ENCODE peak calls at places on chromosomes 6 and 20, in six cellular contexts. One of them, this sample, is unnamed.
A peak's percentile ranks its signal among the peaks of the same experiment; 100 is the strongest.

GRCh38 chr6:14661188-14661587 is 543.6 kb downstream of the CD83 start:
- DNase-seq in A549: no peak
- DNase-seq in sigmoid colon: no peak
- DNase-seq in AG10803: no peak
- DNase-seq in fibroblast of lung: peak; percentile 34
- DNase-seq in tibial nerve: no peak
- DNase-seq in this sample: no peak

GRCh38 chr6:140153703-140154102 is 779.3 kb upstream of the CITED2 start:
- DNase-seq in A549: no peak
- DNase-seq in sigmoid colon: no peak
- DNase-seq in AG10803: no peak
- DNase-seq in fibroblast of lung: peak; percentile 16
- DNase-seq in tibial nerve: no peak
- DNase-seq in this sample: no peak

GRCh38 chr6:158222066-158222465 is 53.9 kb downstream of the GTF2H5 start:
- DNase-seq in A549: no peak
- DNase-seq in sigmoid colon: no peak
- DNase-seq in AG10803: no peak
- DNase-seq in fibroblast of lung: no peak
- DNase-seq in tibial nerve: no peak
- DNase-seq in this sample: no peak

GRCh38 chr6:7636151-7636550 is 46.2 kb downstream of the SNRNP48 start:
- DNase-seq in A549: no peak
- DNase-seq in sigmoid colon: no peak
- DNase-seq in AG10803: no peak
- DNase-seq in fibroblast of lung: no peak
- DNase-seq in tibial nerve: no peak
- DNase-seq in this sample: no peak

GRCh38 chr6:64505312-64505711 is 869.7 kb downstream of the PHF3 start:
- DNase-seq in A549: no peak
- DNase-seq in sigmoid colon: no peak
- DNase-seq in AG10803: no peak
- DNase-seq in fibroblast of lung: peak; percentile 8
- DNase-seq in tibial nerve: no peak
- DNase-seq in this sample: no peak

GRCh38 chr6:142885182-142885867 is 59.7 kb downstream of the HIVEP2 start:
- DNase-seq in A549: peak; percentile 41
- DNase-seq in sigmoid colon: no peak
- DNase-seq in AG10803: peak; percentile 93
- DNase-seq in fibroblast of lung: peak; percentile 97
- DNase-seq in tibial nerve: no peak
- DNase-seq in this sample: peak; percentile 32

GRCh38 chr6:139778688-139779087 is 404.2 kb upstream of the CITED2 start:
- DNase-seq in A549: no peak
- DNase-seq in sigmoid colon: no peak
- DNase-seq in AG10803: peak; percentile 40
- DNase-seq in fibroblast of lung: peak; percentile 20
- DNase-seq in tibial nerve: no peak
- DNase-seq in this sample: no peak

GRCh38 chr20:14889503-14890125 is 552.2 kb upstream of the FLRT3 start:
- DNase-seq in A549: no peak
- DNase-seq in sigmoid colon: no peak
- DNase-seq in AG10803: no peak
- DNase-seq in fibroblast of lung: no peak
- DNase-seq in tibial nerve: no peak
- DNase-seq in this sample: no peak

GRCh38 chr6:145688493-145688905 is 46.8 kb downstream of the EPM2A start:
- DNase-seq in A549: no peak
- DNase-seq in sigmoid colon: no peak
- DNase-seq in AG10803: no peak
- DNase-seq in fibroblast of lung: peak; percentile 88
- DNase-seq in tibial nerve: no peak
- DNase-seq in this sample: peak; percentile 16

GRCh38 chr6:170122676-170123075 is 168.2 kb downstream of the DLL1 start:
- DNase-seq in A549: no peak
- DNase-seq in sigmoid colon: peak; percentile 10
- DNase-seq in AG10803: no peak
- DNase-seq in fibroblast of lung: no peak
- DNase-seq in tibial nerve: no peak
- DNase-seq in this sample: no peak

GRCh38 chr6:32146687-32147086 is 5.1 kb downstream of the PRRT1 start:
- DNase-seq in A549: no peak
- DNase-seq in sigmoid colon: no peak
- DNase-seq in AG10803: no peak
- DNase-seq in fibroblast of lung: no peak
- DNase-seq in tibial nerve: no peak
- DNase-seq in this sample: no peak

GRCh38 chr20:61316351-61316750 is 64.3 kb downstream of the CDH4 start:
- DNase-seq in A549: no peak
- DNase-seq in sigmoid colon: no peak
- DNase-seq in AG10803: no peak
- DNase-seq in fibroblast of lung: no peak
- DNase-seq in tibial nerve: no peak
- DNase-seq in this sample: no peak

GRCh38 chr6:86657192-86657591 is 280.1 kb upstream of the HTR1E start:
- DNase-seq in A549: no peak
- DNase-seq in sigmoid colon: no peak
- DNase-seq in AG10803: no peak
- DNase-seq in fibroblast of lung: no peak
- DNase-seq in tibial nerve: no peak
- DNase-seq in this sample: no peak

GRCh38 chr20:6746901-6747609 is 20.4 kb upstream of the BMP2 start:
- DNase-seq in A549: no peak
- DNase-seq in sigmoid colon: no peak
- DNase-seq in AG10803: no peak
- DNase-seq in fibroblast of lung: no peak
- DNase-seq in tibial nerve: no peak
- DNase-seq in this sample: no peak

GRCh38 chr6:109794201-109794926 is 103.3 kb downstream of the FIG4 start:
- DNase-seq in A549: no peak
- DNase-seq in sigmoid colon: no peak
- DNase-seq in AG10803: peak; percentile 79
- DNase-seq in fibroblast of lung: peak; percentile 93
- DNase-seq in tibial nerve: no peak
- DNase-seq in this sample: peak; percentile 16

GRCh38 chr6:63839485-63839884 is 203.9 kb downstream of the PHF3 start:
- DNase-seq in A549: no peak
- DNase-seq in sigmoid colon: no peak
- DNase-seq in AG10803: no peak
- DNase-seq in fibroblast of lung: peak; percentile 55
- DNase-seq in tibial nerve: no peak
- DNase-seq in this sample: no peak

GRCh38 chr6:29628419-29629281 is 4.3 kb downstream of the GABBR1 start:
- DNase-seq in A549: peak; percentile 81
- DNase-seq in sigmoid colon: peak; percentile 92
- DNase-seq in AG10803: peak; percentile 57
- DNase-seq in fibroblast of lung: peak; percentile 69
- DNase-seq in tibial nerve: peak; percentile 52
- DNase-seq in this sample: peak; percentile 40

GRCh38 chr6:127457444-127458064 is 1.6 kb downstream of the KIAA0408 start:
- DNase-seq in A549: no peak
- DNase-seq in sigmoid colon: peak; percentile 64
- DNase-seq in AG10803: peak; percentile 84
- DNase-seq in fibroblast of lung: peak; percentile 92
- DNase-seq in tibial nerve: no peak
- DNase-seq in this sample: no peak

GRCh38 chr6:88629838-88630462 is 333.5 kb downstream of the RNGTT start:
- DNase-seq in A549: no peak
- DNase-seq in sigmoid colon: no peak
- DNase-seq in AG10803: no peak
- DNase-seq in fibroblast of lung: no peak
- DNase-seq in tibial nerve: no peak
- DNase-seq in this sample: no peak

GRCh38 chr6:158633127-158633526 is 11.4 kb downstream of the DYNLT1 start:
- DNase-seq in A549: no peak
- DNase-seq in sigmoid colon: no peak
- DNase-seq in AG10803: no peak
- DNase-seq in fibroblast of lung: no peak
- DNase-seq in tibial nerve: no peak
- DNase-seq in this sample: no peak

GRCh38 chr6:16966821-16967817 is 134.7 kb upstream of the STMND1 start:
- DNase-seq in A549: no peak
- DNase-seq in sigmoid colon: no peak
- DNase-seq in AG10803: no peak
- DNase-seq in fibroblast of lung: no peak
- DNase-seq in tibial nerve: no peak
- DNase-seq in this sample: no peak

GRCh38 chr6:136787726-136788068 is 4.6 kb downstream of the MAP3K5 start:
- DNase-seq in A549: no peak
- DNase-seq in sigmoid colon: no peak
- DNase-seq in AG10803: no peak
- DNase-seq in fibroblast of lung: no peak
- DNase-seq in tibial nerve: no peak
- DNase-seq in this sample: no peak

GRCh38 chr6:149273318-149273717 is 44.2 kb upstream of the TAB2 start:
- DNase-seq in A549: no peak
- DNase-seq in sigmoid colon: peak; percentile 75
- DNase-seq in AG10803: no peak
- DNase-seq in fibroblast of lung: no peak
- DNase-seq in tibial nerve: peak; percentile 19
- DNase-seq in this sample: no peak

GRCh38 chr6:16741112-16742016 is 19.9 kb downstream of the ATXN1 start:
- DNase-seq in A549: no peak
- DNase-seq in sigmoid colon: no peak
- DNase-seq in AG10803: peak; percentile 97
- DNase-seq in fibroblast of lung: peak; percentile 90
- DNase-seq in tibial nerve: no peak
- DNase-seq in this sample: peak; percentile 73

GRCh38 chr20:63703976-63704748 is 3.6 kb downstream of the ARFRP1 start:
- DNase-seq in A549: no peak
- DNase-seq in sigmoid colon: peak; percentile 57
- DNase-seq in AG10803: no peak
- DNase-seq in fibroblast of lung: no peak
- DNase-seq in tibial nerve: no peak
- DNase-seq in this sample: no peak

GRCh38 chr6:36487698-36488097 is 44.9 kb downstream of the KCTD20 start:
- DNase-seq in A549: no peak
- DNase-seq in sigmoid colon: no peak
- DNase-seq in AG10803: peak; percentile 60
- DNase-seq in fibroblast of lung: no peak
- DNase-seq in tibial nerve: no peak
- DNase-seq in this sample: no peak

GRCh38 chr6:74731921-74732320 is 473.9 kb downstream of the COL12A1 start:
- DNase-seq in A549: no peak
- DNase-seq in sigmoid colon: no peak
- DNase-seq in AG10803: peak; percentile 89
- DNase-seq in fibroblast of lung: no peak
- DNase-seq in tibial nerve: no peak
- DNase-seq in this sample: peak; percentile 28

GRCh38 chr6:786946-787763 is 94.2 kb upstream of the EXOC2 start:
- DNase-seq in A549: peak; percentile 18
- DNase-seq in sigmoid colon: no peak
- DNase-seq in AG10803: no peak
- DNase-seq in fibroblast of lung: no peak
- DNase-seq in tibial nerve: no peak
- DNase-seq in this sample: no peak
- TF ChIP-seq CTCF in A549: peak; percentile 53
- TF ChIP-seq CTCF in sigmoid colon: no peak
- TF ChIP-seq CTCF in AG10803: peak; percentile 67
- TF ChIP-seq CTCF in fibroblast of lung: peak; percentile 60
- TF ChIP-seq CTCF in tibial nerve: no peak
- TF ChIP-seq CTCF in this sample: peak; percentile 64

GRCh38 chr20:20184711-20185110 is 132.4 kb downstream of the CFAP61 start:
- DNase-seq in A549: no peak
- DNase-seq in sigmoid colon: no peak
- DNase-seq in AG10803: no peak
- DNase-seq in fibroblast of lung: no peak
- DNase-seq in tibial nerve: no peak
- DNase-seq in this sample: no peak

GRCh38 chr20:20188647-20189046 is 136.3 kb downstream of the CFAP61 start:
- DNase-seq in A549: no peak
- DNase-seq in sigmoid colon: no peak
- DNase-seq in AG10803: no peak
- DNase-seq in fibroblast of lung: no peak
- DNase-seq in tibial nerve: no peak
- DNase-seq in this sample: no peak

GRCh38 chr20:20181322-20181721 is 129.0 kb downstream of the CFAP61 start:
- DNase-seq in A549: no peak
- DNase-seq in sigmoid colon: no peak
- DNase-seq in AG10803: no peak
- DNase-seq in fibroblast of lung: no peak
- DNase-seq in tibial nerve: no peak
- DNase-seq in this sample: no peak

GRCh38 chr20:20184149-20184548 is 131.8 kb downstream of the CFAP61 start:
- DNase-seq in A549: no peak
- DNase-seq in sigmoid colon: no peak
- DNase-seq in AG10803: peak; percentile 0
- DNase-seq in fibroblast of lung: no peak
- DNase-seq in tibial nerve: no peak
- DNase-seq in this sample: no peak
- TF ChIP-seq CTCF in A549: peak; percentile 27
- TF ChIP-seq CTCF in sigmoid colon: no peak
- TF ChIP-seq CTCF in AG10803: peak; percentile 49
- TF ChIP-seq CTCF in fibroblast of lung: peak; percentile 23
- TF ChIP-seq CTCF in tibial nerve: no peak
- TF ChIP-seq CTCF in this sample: peak; percentile 19

DNA sequence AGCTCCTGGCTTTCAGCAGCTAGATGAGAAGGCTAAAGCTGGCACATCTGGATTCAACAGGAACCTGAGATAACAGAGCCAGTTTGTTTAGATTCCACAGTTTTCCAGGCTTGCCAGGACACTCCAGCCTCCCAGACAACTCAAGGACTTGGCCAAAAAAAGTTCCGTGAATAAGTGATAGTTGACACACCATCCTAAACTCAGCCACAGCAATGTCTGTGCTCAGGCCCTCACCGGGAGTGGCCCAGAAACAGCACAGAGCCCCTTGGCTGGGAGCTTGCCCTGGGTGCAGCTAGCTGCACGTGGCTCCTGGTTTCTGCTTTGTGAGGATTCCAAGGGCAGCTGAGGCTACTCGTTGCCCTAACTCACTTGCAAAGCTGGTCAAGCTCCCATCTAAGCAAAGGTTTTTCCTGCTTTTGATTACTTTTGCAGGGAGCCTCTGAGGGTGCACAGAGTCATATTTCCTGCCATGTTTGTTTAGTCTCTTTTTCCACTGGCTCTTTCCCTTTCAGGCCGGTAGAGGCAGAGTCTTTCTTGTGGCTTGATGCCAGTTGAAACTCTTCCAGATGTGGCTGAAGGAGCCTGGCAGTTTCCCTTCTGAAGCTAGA is 118.3 kb upstream of the ECI2 start:
- DNase-seq in A549: peak; percentile 18
- DNase-seq in sigmoid colon: no peak
- DNase-seq in AG10803: peak; percentile 71
- DNase-seq in fibroblast of lung: peak; percentile 82
- DNase-seq in tibial nerve: no peak
- DNase-seq in this sample: peak; percentile 39
- TF ChIP-seq CTCF in A549: no peak
- TF ChIP-seq CTCF in sigmoid colon: no peak
- TF ChIP-seq CTCF in AG10803: peak; percentile 64
- TF ChIP-seq CTCF in fibroblast of lung: peak; percentile 80
- TF ChIP-seq CTCF in tibial nerve: no peak
- TF ChIP-seq CTCF in this sample: peak; percentile 62

DNA sequence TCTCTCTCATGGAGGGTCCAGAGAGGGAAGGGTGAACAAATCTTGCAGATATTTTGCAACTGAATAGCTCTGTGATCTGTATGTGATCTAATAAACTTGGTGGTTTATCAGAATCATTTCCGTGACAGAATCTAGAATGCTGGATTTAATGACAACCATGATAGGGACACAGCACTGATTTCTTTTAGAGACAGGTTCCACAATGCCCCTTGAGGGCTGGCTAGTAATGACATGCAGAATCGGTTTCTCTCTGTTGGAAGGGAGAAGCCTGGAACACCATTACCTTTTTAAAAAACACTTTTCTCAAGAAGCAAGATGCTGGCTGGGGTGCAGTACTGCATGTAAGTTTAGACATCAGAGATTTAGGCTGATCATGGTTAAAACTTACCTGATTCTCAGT is 313.4 kb downstream of the CDH26 start:
- DNase-seq in A549: peak; percentile 15
- DNase-seq in sigmoid colon: no peak
- DNase-seq in AG10803: no peak
- DNase-seq in fibroblast of lung: no peak
- DNase-seq in tibial nerve: no peak
- DNase-seq in this sample: no peak
- TF ChIP-seq CTCF in A549: no peak
- TF ChIP-seq CTCF in sigmoid colon: no peak
- TF ChIP-seq CTCF in AG10803: peak; percentile 51
- TF ChIP-seq CTCF in fibroblast of lung: peak; percentile 48
- TF ChIP-seq CTCF in tibial nerve: no peak
- TF ChIP-seq CTCF in this sample: no peak

This sample was measured in AG09319.